ENCODE peak calls at places on chromosome 5, in five cellular contexts. One of them, this sample, is unnamed. For H3K27me3, the result is how much of the 10 kb centered on the place peaks cover.

GRCh38 chr5:56168066-56168478 is 65.1 kb downstream of the ANKRD55 start:
- DNase-seq in heart right ventricle: no peak
- DNase-seq in GM23338: no peak
- DNase-seq in body of pancreas: no peak
- DNase-seq in CD8-positive, alpha-beta T cell: no peak
- DNase-seq in this sample: no peak

GRCh38 chr5:109743770-109744212 is 54.1 kb downstream of the MAN2A1 start:
- DNase-seq in body of pancreas: no peak
- DNase-seq in GM23338: peak
- DNase-seq in heart right ventricle: no peak
- DNase-seq in CD8-positive, alpha-beta T cell: no peak
- DNase-seq in this sample: no peak

GRCh38 chr5:32071351-32071944 is 102.7 kb downstream of the GOLPH3 start:
- DNase-seq in body of pancreas: no peak
- DNase-seq in GM23338: no peak
- DNase-seq in CD8-positive, alpha-beta T cell: no peak
- DNase-seq in heart right ventricle: no peak
- DNase-seq in this sample: no peak

GRCh38 chr5:132489051-132489770 is 1.4 kb downstream of the IRF1 start:
- DNase-seq in body of pancreas: no peak
- DNase-seq in CD8-positive, alpha-beta T cell: no peak
- DNase-seq in heart right ventricle: no peak
- DNase-seq in GM23338: no peak
- DNase-seq in this sample: no peak

GRCh38 chr5:126490167-126490937 is 67.1 kb downstream of the GRAMD2B start:
- DNase-seq in body of pancreas: no peak
- DNase-seq in GM23338: peak
- DNase-seq in CD8-positive, alpha-beta T cell: no peak
- DNase-seq in heart right ventricle: no peak
- DNase-seq in this sample: no peak

GRCh38 chr5:114055810-114056476 is 305.9 kb upstream of the KCNN2 start:
- DNase-seq in CD8-positive, alpha-beta T cell: no peak
- DNase-seq in GM23338: peak
- DNase-seq in heart right ventricle: peak
- DNase-seq in body of pancreas: peak
- DNase-seq in this sample: no peak

GRCh38 chr5:131262953-131263541 is 806 bp upstream of the CDC42SE2 start:
- DNase-seq in heart right ventricle: no peak
- DNase-seq in body of pancreas: no peak
- DNase-seq in GM23338: peak
- DNase-seq in CD8-positive, alpha-beta T cell: no peak
- DNase-seq in this sample: peak

GRCh38 chr5:132024789-132025402 is 13.4 kb upstream of the ACSL6 start:
- DNase-seq in CD8-positive, alpha-beta T cell: no peak
- DNase-seq in heart right ventricle: no peak
- DNase-seq in body of pancreas: no peak
- DNase-seq in GM23338: peak
- DNase-seq in this sample: no peak

GRCh38 chr5:156394642-156395393 is 67.9 kb downstream of the SGCD start:
- DNase-seq in heart right ventricle: no peak
- DNase-seq in CD8-positive, alpha-beta T cell: no peak
- DNase-seq in body of pancreas: no peak
- DNase-seq in GM23338: no peak
- DNase-seq in this sample: no peak

GRCh38 chr5:1201327-1202025 is at the start of gene SLC6A19:
- DNase-seq in heart right ventricle: peak
- DNase-seq in body of pancreas: no peak
- DNase-seq in GM23338: no peak
- DNase-seq in CD8-positive, alpha-beta T cell: no peak
- DNase-seq in this sample: no peak

GRCh38 chr5:16992444-16992843 is 56.4 kb upstream of the MYO10 start:
- DNase-seq in CD8-positive, alpha-beta T cell: no peak
- DNase-seq in GM23338: no peak
- DNase-seq in body of pancreas: no peak
- DNase-seq in heart right ventricle: no peak
- DNase-seq in this sample: no peak

GRCh38 chr5:107671742-107672211 is 1.0 kb upstream of the EFNA5 start:
- DNase-seq in heart right ventricle: no peak
- DNase-seq in body of pancreas: no peak
- DNase-seq in GM23338: peak
- DNase-seq in CD8-positive, alpha-beta T cell: no peak
- DNase-seq in this sample: no peak

GRCh38 chr5:61052870-61053269 is 107.9 kb downstream of the NDUFAF2 start:
- DNase-seq in CD8-positive, alpha-beta T cell: no peak
- DNase-seq in GM23338: no peak
- DNase-seq in heart right ventricle: no peak
- DNase-seq in body of pancreas: no peak
- DNase-seq in this sample: no peak

GRCh38 chr5:62152394-62153123 is 153.4 kb upstream of the KIF2A start:
- DNase-seq in body of pancreas: no peak
- DNase-seq in GM23338: no peak
- DNase-seq in CD8-positive, alpha-beta T cell: no peak
- DNase-seq in heart right ventricle: no peak
- DNase-seq in this sample: no peak

GRCh38 chr5:147481857-147482256 is 28.0 kb downstream of the DPYSL3 start:
- DNase-seq in GM23338: no peak
- DNase-seq in CD8-positive, alpha-beta T cell: no peak
- DNase-seq in heart right ventricle: no peak
- DNase-seq in body of pancreas: no peak
- DNase-seq in this sample: peak

GRCh38 chr5:158968160-158968559 is 131.6 kb downstream of the EBF1 start:
- DNase-seq in heart right ventricle: no peak
- DNase-seq in CD8-positive, alpha-beta T cell: no peak
- DNase-seq in GM23338: no peak
- DNase-seq in body of pancreas: no peak
- DNase-seq in this sample: no peak

GRCh38 chr5:148817606-148818005 is 8.8 kb upstream of the ADRB2 start:
- DNase-seq in body of pancreas: no peak
- DNase-seq in CD8-positive, alpha-beta T cell: no peak
- DNase-seq in heart right ventricle: no peak
- DNase-seq in GM23338: no peak
- DNase-seq in this sample: no peak

GRCh38 chr5:189486-189885 is 1.8 kb upstream of the LRRC14B start:
- DNase-seq in CD8-positive, alpha-beta T cell: no peak
- DNase-seq in body of pancreas: no peak
- DNase-seq in heart right ventricle: no peak
- DNase-seq in GM23338: no peak
- DNase-seq in this sample: no peak

GRCh38 chr5:44974813-44975212 is 166.1 kb downstream of the MRPS30 start:
- DNase-seq in body of pancreas: no peak
- DNase-seq in CD8-positive, alpha-beta T cell: no peak
- DNase-seq in heart right ventricle: no peak
- DNase-seq in GM23338: no peak
- DNase-seq in this sample: peak

DNA sequence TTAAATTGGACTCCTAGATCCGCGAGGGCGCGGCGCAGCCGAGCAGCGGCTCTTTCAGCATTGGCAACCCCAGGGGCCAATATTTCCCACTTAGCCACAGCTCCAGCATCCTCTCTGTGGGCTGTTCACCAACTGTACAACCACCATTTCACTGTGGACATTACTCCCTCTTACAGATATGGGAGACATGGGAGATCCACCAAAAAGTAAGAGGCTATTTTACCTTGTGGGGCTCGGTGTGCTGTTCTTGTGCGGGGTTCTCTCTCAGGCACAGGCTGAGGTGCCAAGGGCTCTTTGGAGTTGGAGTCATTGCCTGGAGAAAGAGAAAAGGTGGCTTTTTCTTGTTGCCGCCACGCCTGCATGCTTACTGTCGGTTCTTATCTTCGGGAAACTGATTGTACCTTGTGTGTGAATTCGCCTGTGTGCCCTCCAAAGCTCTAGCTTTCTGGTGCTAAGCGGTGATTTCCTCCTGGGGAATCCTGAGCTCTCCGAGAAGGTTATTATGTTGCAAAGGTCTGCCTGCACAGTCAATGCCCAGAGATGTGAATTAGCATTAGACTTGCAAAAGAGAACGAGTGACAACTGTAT is 340 bp downstream of the ISL1 start:
- DNase-seq in body of pancreas: no peak
- DNase-seq in heart right ventricle: no peak
- DNase-seq in GM23338: no peak
- DNase-seq in CD8-positive, alpha-beta T cell: no peak
- DNase-seq in this sample: no peak
- H3K27me3 ChIP-seq in body of pancreas: half or more
- H3K27me3 ChIP-seq in heart right ventricle: half or more
- H3K27me3 ChIP-seq in GM23338: half or more
- H3K27me3 ChIP-seq in CD8-positive, alpha-beta T cell: under half
- H3K27me3 ChIP-seq in this sample: under half

GRCh38 chr5:10502578-10502977 is 60.9 kb downstream of the ROPN1L start:
- DNase-seq in body of pancreas: peak
- DNase-seq in CD8-positive, alpha-beta T cell: no peak
- DNase-seq in GM23338: no peak
- DNase-seq in heart right ventricle: no peak
- DNase-seq in this sample: no peak

GRCh38 chr5:10502130-10502529 is 60.5 kb downstream of the ROPN1L start:
- DNase-seq in body of pancreas: no peak
- DNase-seq in heart right ventricle: no peak
- DNase-seq in CD8-positive, alpha-beta T cell: no peak
- DNase-seq in GM23338: no peak
- DNase-seq in this sample: no peak

GRCh38 chr5:10503321-10503720 is 60.5 kb upstream of the ANKRD33B start:
- DNase-seq in body of pancreas: no peak
- DNase-seq in heart right ventricle: peak
- DNase-seq in GM23338: no peak
- DNase-seq in CD8-positive, alpha-beta T cell: no peak
- DNase-seq in this sample: no peak

GRCh38 chr5:10500669-10501068 is 59.0 kb downstream of the ROPN1L start:
- DNase-seq in CD8-positive, alpha-beta T cell: no peak
- DNase-seq in GM23338: no peak
- DNase-seq in body of pancreas: no peak
- DNase-seq in heart right ventricle: no peak
- DNase-seq in this sample: no peak

GRCh38 chr5:10501554-10502075 is 59.9 kb downstream of the ROPN1L start:
- DNase-seq in CD8-positive, alpha-beta T cell: no peak
- DNase-seq in heart right ventricle: no peak
- DNase-seq in GM23338: no peak
- DNase-seq in body of pancreas: no peak
- DNase-seq in this sample: no peak
- TF ChIP-seq CTCF in CD8-positive, alpha-beta T cell: no peak
- TF ChIP-seq CTCF in heart right ventricle: no peak
- TF ChIP-seq CTCF in GM23338: no peak
- TF ChIP-seq CTCF in body of pancreas: no peak
- TF ChIP-seq CTCF in this sample: no peak

DNA sequence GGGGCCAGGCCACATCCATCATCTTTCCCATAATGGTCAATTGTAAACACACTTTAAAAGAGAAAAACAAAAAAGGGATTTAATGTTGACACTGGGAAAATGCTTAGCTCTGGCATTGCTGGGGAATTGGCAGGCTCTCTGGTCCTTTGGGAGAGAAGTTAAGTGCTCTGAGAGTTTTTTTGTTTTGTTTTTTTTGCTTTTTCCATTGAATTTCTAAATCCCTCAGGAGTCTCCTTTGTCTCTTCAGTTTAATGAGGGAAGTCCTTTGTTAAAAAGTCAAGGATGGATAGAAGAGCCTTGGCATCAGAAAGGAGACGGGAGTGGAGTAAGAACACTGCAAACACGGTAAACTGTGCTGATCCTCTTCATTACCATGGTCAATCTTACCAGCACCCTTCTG is 7.1 kb upstream of the HAND1 start:
- DNase-seq in GM23338: peak
- DNase-seq in body of pancreas: no peak
- DNase-seq in CD8-positive, alpha-beta T cell: no peak
- DNase-seq in heart right ventricle: no peak
- DNase-seq in this sample: no peak
- H3K27me3 ChIP-seq in GM23338: half or more
- H3K27me3 ChIP-seq in body of pancreas: half or more
- H3K27me3 ChIP-seq in CD8-positive, alpha-beta T cell: under half
- H3K27me3 ChIP-seq in heart right ventricle: half or more
- H3K27me3 ChIP-seq in this sample: under half

DNA sequence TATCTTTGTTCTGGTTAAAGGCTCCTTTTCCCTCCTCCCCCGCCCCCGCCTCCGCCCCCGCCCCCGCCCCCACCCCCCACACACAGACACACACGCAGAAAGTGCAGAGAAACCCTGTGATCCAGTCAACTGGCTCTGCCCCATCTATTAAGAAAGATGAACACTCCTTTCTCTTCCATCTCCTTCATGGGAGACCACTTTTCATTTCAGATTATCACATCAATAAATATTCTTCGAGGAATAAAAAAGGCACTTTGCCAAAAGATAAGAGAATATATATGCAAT is 127.0 kb downstream of the TMEM161B start:
- DNase-seq in heart right ventricle: no peak
- DNase-seq in CD8-positive, alpha-beta T cell: no peak
- DNase-seq in GM23338: no peak
- DNase-seq in body of pancreas: no peak
- DNase-seq in this sample: no peak
- TF ChIP-seq CTCF in heart right ventricle: no peak
- TF ChIP-seq CTCF in CD8-positive, alpha-beta T cell: no peak
- TF ChIP-seq CTCF in GM23338: no peak
- TF ChIP-seq CTCF in body of pancreas: no peak
- TF ChIP-seq CTCF in this sample: no peak

GRCh38 chr5:153712946-153713345 is 222.5 kb downstream of the GRIA1 start:
- DNase-seq in GM23338: no peak
- DNase-seq in heart right ventricle: no peak
- DNase-seq in CD8-positive, alpha-beta T cell: no peak
- DNase-seq in body of pancreas: no peak
- DNase-seq in this sample: no peak
- H3K27me3 ChIP-seq in GM23338: under half
- H3K27me3 ChIP-seq in heart right ventricle: under half
- H3K27me3 ChIP-seq in CD8-positive, alpha-beta T cell: under half
- H3K27me3 ChIP-seq in body of pancreas: under half
- H3K27me3 ChIP-seq in this sample: under half

DNA sequence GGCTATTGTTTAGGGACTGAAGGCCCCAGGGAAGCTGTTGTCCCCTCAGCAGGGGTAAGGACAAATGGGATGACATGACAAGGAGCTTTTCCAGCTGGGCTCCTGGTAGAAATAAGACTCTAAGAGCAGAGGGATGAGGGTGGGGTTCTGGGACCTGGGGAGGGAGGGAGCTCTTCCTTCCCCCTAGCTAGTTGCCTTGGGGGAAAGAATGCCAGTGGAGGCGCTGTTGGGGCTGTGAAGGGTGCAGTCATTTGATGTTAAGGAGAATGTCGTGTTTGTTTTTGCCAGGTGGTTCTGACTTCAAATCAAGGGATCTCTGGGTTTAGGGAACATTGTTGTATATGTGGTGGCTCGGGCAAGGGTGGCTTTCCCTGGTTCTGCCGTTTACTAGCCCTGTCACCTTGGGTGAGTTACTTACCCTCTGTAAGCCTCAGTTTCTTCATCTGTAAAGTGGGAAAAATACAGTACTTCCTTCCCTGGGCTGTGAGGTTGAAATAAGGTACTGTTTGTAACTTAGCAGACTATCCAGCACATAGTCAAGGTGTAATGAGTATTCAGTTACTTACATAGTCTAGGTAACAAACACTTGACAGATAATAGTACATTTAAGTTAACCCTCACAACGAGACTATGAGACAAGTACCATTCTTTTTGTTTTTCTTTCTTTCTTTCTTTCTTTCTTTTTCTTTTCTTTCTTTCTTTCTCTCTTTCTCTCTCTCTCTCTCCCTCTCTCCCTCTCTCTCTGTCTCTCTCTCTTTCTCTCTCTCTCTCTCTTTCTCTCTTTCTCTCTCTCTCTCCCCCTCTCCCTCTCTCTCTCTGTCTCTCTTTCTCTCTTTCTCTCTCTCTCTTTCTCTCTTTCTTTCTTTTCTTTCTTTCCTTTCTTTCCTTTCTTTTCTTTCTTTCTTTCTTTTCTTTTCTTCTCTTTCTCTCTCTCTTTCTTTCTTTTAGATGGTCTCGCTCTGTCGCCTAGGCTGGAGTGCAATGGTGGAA is 48.0 kb downstream of the WWC1 start:
- DNase-seq in heart right ventricle: no peak
- DNase-seq in body of pancreas: no peak
- DNase-seq in CD8-positive, alpha-beta T cell: no peak
- DNase-seq in GM23338: peak
- DNase-seq in this sample: no peak
- TF ChIP-seq CTCF in heart right ventricle: no peak
- TF ChIP-seq CTCF in body of pancreas: no peak
- TF ChIP-seq CTCF in CD8-positive, alpha-beta T cell: no peak
- TF ChIP-seq CTCF in GM23338: peak
- TF ChIP-seq CTCF in this sample: peak

GRCh38 chr5:135027318-135027698 is 6.7 kb downstream of the PITX1 start:
- DNase-seq in heart right ventricle: no peak
- DNase-seq in body of pancreas: no peak
- DNase-seq in GM23338: peak
- DNase-seq in CD8-positive, alpha-beta T cell: no peak
- DNase-seq in this sample: no peak
- H3K27me3 ChIP-seq in heart right ventricle: half or more
- H3K27me3 ChIP-seq in body of pancreas: half or more
- H3K27me3 ChIP-seq in GM23338: half or more
- H3K27me3 ChIP-seq in CD8-positive, alpha-beta T cell: under half
- H3K27me3 ChIP-seq in this sample: under half

This sample was measured in GM06990.